ENCODE peak calls at places on chromosomes 4 and X, in six cellular contexts. One of them, this sample, is unnamed.

GRCh38 chr4:123930971-123931370 is 534.4 kb downstream of the SPRY1 start:
- DNase-seq in testis: no peak
- DNase-seq in GM12891: no peak
- DNase-seq in A549: no peak
- DNase-seq in K562: no peak
- DNase-seq in ovary: no peak
- DNase-seq in this sample: no peak

GRCh38 chr4:114811564-114812360 is 213.2 kb downstream of the UGT8 start:
- DNase-seq in ovary: no peak
- DNase-seq in K562: no peak
- DNase-seq in testis: no peak
- DNase-seq in A549: no peak
- DNase-seq in GM12891: no peak
- DNase-seq in this sample: no peak

GRCh38 chr4:3464911-3465697 is 2.0 kb downstream of the DOK7 start:
- DNase-seq in ovary: no peak
- DNase-seq in testis: no peak
- DNase-seq in GM12891: no peak
- DNase-seq in A549: no peak
- DNase-seq in K562: no peak
- DNase-seq in this sample: no peak

GRCh38 chrX:1883772-1884171 is 268.9 kb downstream of the ASMT start:
- DNase-seq in GM12891: no peak
- DNase-seq in ovary: no peak
- DNase-seq in testis: no peak
- DNase-seq in K562: no peak
- DNase-seq in A549: peak; percentile 50
- DNase-seq in this sample: no peak

GRCh38 chr4:188414441-188414840 is 275.2 kb downstream of the TRIML1 start:
- DNase-seq in ovary: no peak
- DNase-seq in K562: no peak
- DNase-seq in A549: no peak
- DNase-seq in testis: no peak
- DNase-seq in GM12891: no peak
- DNase-seq in this sample: no peak

GRCh38 chrX:2691543-2692220 is 587 bp downstream of the CD99 start:
- DNase-seq in ovary: peak; percentile 69
- DNase-seq in GM12891: no peak
- DNase-seq in K562: peak; percentile 47
- DNase-seq in testis: peak; percentile 72
- DNase-seq in A549: peak; percentile 67
- DNase-seq in this sample: no peak

GRCh38 chr4:73917081-73917501 is 47.9 kb downstream of the CXCL1 start:
- DNase-seq in A549: peak; percentile 29
- DNase-seq in GM12891: no peak
- DNase-seq in K562: no peak
- DNase-seq in testis: no peak
- DNase-seq in ovary: no peak
- DNase-seq in this sample: no peak

GRCh38 chrX:115499112-115499805 is 61.7 kb upstream of the PLS3 start:
- DNase-seq in GM12891: no peak
- DNase-seq in A549: no peak
- DNase-seq in K562: no peak
- DNase-seq in ovary: no peak
- DNase-seq in testis: no peak
- DNase-seq in this sample: no peak

GRCh38 chr4:129095811-129096454 is at the start of gene C4orf33:
- DNase-seq in ovary: peak; percentile 53
- DNase-seq in K562: peak; percentile 68
- DNase-seq in testis: peak; percentile 89
- DNase-seq in A549: peak; percentile 71
- DNase-seq in GM12891: peak; percentile 43
- DNase-seq in this sample: peak; percentile 88

GRCh38 chr4:28482580-28482979 is 1621.9 kb downstream of the STIM2 start:
- DNase-seq in GM12891: no peak
- DNase-seq in K562: no peak
- DNase-seq in testis: no peak
- DNase-seq in A549: no peak
- DNase-seq in ovary: no peak
- DNase-seq in this sample: no peak

GRCh38 chrX:9757366-9757765 is 8.3 kb downstream of the GPR143 start:
- DNase-seq in GM12891: no peak
- DNase-seq in A549: no peak
- DNase-seq in testis: no peak
- DNase-seq in K562: no peak
- DNase-seq in ovary: no peak
- DNase-seq in this sample: no peak

GRCh38 chr4:87985097-87985886 is 9.8 kb downstream of the SPP1 start:
- DNase-seq in A549: peak; percentile 74
- DNase-seq in K562: no peak
- DNase-seq in GM12891: no peak
- DNase-seq in ovary: no peak
- DNase-seq in testis: peak; percentile 87
- DNase-seq in this sample: peak; percentile 5

GRCh38 chr4:68342139-68342538 is 7.8 kb downstream of the YTHDC1 start:
- DNase-seq in A549: peak; percentile 28
- DNase-seq in GM12891: no peak
- DNase-seq in K562: no peak
- DNase-seq in ovary: no peak
- DNase-seq in testis: no peak
- DNase-seq in this sample: peak; percentile 34

GRCh38 chr4:28462766-28463165 is 1602.1 kb downstream of the STIM2 start:
- DNase-seq in K562: no peak
- DNase-seq in testis: no peak
- DNase-seq in GM12891: no peak
- DNase-seq in A549: no peak
- DNase-seq in ovary: no peak
- DNase-seq in this sample: no peak

GRCh38 chr4:52824603-52825310 is 37.4 kb upstream of the RASL11B start:
- DNase-seq in ovary: peak; percentile 39
- DNase-seq in testis: no peak
- DNase-seq in A549: no peak
- DNase-seq in GM12891: no peak
- DNase-seq in K562: no peak
- DNase-seq in this sample: no peak

GRCh38 chr4:10622728-10623127 is 61.8 kb downstream of the CLNK start:
- DNase-seq in A549: peak; percentile 2
- DNase-seq in testis: no peak
- DNase-seq in K562: no peak
- DNase-seq in ovary: no peak
- DNase-seq in GM12891: no peak
- DNase-seq in this sample: peak; percentile 3

GRCh38 chr4:53703267-53703655 is 112.0 kb upstream of the LNX1 start:
- DNase-seq in A549: no peak
- DNase-seq in testis: no peak
- DNase-seq in K562: no peak
- DNase-seq in ovary: no peak
- DNase-seq in GM12891: no peak
- DNase-seq in this sample: no peak

GRCh38 chr4:136985683-136986082 is 546.6 kb downstream of the PCDH18 start:
- DNase-seq in K562: no peak
- DNase-seq in A549: no peak
- DNase-seq in testis: no peak
- DNase-seq in GM12891: no peak
- DNase-seq in ovary: no peak
- DNase-seq in this sample: no peak

GRCh38 chr4:119246177-119246576 is 33.7 kb downstream of the USP53 start:
- DNase-seq in GM12891: no peak
- DNase-seq in ovary: no peak
- DNase-seq in A549: no peak
- DNase-seq in testis: no peak
- DNase-seq in K562: no peak
- DNase-seq in this sample: no peak

GRCh38 chr4:110484029-110484428 is 8.1 kb downstream of the ENPEP start:
- DNase-seq in A549: no peak
- DNase-seq in GM12891: peak; percentile 10
- DNase-seq in K562: no peak
- DNase-seq in ovary: no peak
- DNase-seq in testis: no peak
- DNase-seq in this sample: no peak

GRCh38 chr4:97359826-97360225 is 783.5 kb downstream of the STPG2 start:
- DNase-seq in ovary: no peak
- DNase-seq in A549: no peak
- DNase-seq in GM12891: no peak
- DNase-seq in K562: no peak
- DNase-seq in testis: no peak
- DNase-seq in this sample: no peak

GRCh38 chrX:149639568-149639967 is 8.0 kb upstream of the TMEM185A start:
- DNase-seq in testis: no peak
- DNase-seq in A549: no peak
- DNase-seq in K562: no peak
- DNase-seq in GM12891: no peak
- DNase-seq in ovary: no peak
- DNase-seq in this sample: no peak

GRCh38 chr4:3369781-3370660 is 71.7 kb upstream of the HGFAC start:
- DNase-seq in ovary: no peak
- DNase-seq in K562: no peak
- DNase-seq in A549: no peak
- DNase-seq in GM12891: no peak
- DNase-seq in testis: peak; percentile 45
- DNase-seq in this sample: no peak

GRCh38 chrX:1392376-1393130 is 640 bp upstream of the SLC25A6 start:
- DNase-seq in K562: peak; percentile 50
- DNase-seq in testis: peak; percentile 82
- DNase-seq in GM12891: peak; percentile 65
- DNase-seq in ovary: no peak
- DNase-seq in A549: peak; percentile 83
- DNase-seq in this sample: no peak

GRCh38 chr4:69759189-69759604 is 1.2 kb downstream of the SULT1B1 start:
- DNase-seq in testis: no peak
- DNase-seq in A549: peak; percentile 18
- DNase-seq in ovary: no peak
- DNase-seq in GM12891: no peak
- DNase-seq in K562: no peak
- DNase-seq in this sample: no peak

GRCh38 chr4:69763233-69763632 is 2.8 kb upstream of the SULT1B1 start:
- DNase-seq in testis: no peak
- DNase-seq in K562: no peak
- DNase-seq in ovary: no peak
- DNase-seq in GM12891: no peak
- DNase-seq in A549: no peak
- DNase-seq in this sample: no peak

GRCh38 chr4:69757464-69757863 is 3.0 kb downstream of the SULT1B1 start:
- DNase-seq in GM12891: no peak
- DNase-seq in ovary: no peak
- DNase-seq in A549: no peak
- DNase-seq in K562: no peak
- DNase-seq in testis: no peak
- DNase-seq in this sample: no peak

GRCh38 chr4:69764311-69764710 is 3.9 kb upstream of the SULT1B1 start:
- DNase-seq in K562: no peak
- DNase-seq in A549: no peak
- DNase-seq in GM12891: no peak
- DNase-seq in testis: no peak
- DNase-seq in ovary: no peak
- DNase-seq in this sample: no peak

GRCh38 chr4:69760455-69760854 is at the start of gene SULT1B1:
- DNase-seq in ovary: no peak
- DNase-seq in K562: no peak
- DNase-seq in A549: no peak
- DNase-seq in testis: no peak
- DNase-seq in GM12891: no peak
- DNase-seq in this sample: no peak
- TF ChIP-seq POLR2A in ovary: no peak
- TF ChIP-seq POLR2A in K562: no peak
- TF ChIP-seq POLR2A in A549: no peak
- TF ChIP-seq POLR2A in testis: no peak
- TF ChIP-seq POLR2A in GM12891: no peak
- TF ChIP-seq POLR2A in this sample: no peak

DNA sequence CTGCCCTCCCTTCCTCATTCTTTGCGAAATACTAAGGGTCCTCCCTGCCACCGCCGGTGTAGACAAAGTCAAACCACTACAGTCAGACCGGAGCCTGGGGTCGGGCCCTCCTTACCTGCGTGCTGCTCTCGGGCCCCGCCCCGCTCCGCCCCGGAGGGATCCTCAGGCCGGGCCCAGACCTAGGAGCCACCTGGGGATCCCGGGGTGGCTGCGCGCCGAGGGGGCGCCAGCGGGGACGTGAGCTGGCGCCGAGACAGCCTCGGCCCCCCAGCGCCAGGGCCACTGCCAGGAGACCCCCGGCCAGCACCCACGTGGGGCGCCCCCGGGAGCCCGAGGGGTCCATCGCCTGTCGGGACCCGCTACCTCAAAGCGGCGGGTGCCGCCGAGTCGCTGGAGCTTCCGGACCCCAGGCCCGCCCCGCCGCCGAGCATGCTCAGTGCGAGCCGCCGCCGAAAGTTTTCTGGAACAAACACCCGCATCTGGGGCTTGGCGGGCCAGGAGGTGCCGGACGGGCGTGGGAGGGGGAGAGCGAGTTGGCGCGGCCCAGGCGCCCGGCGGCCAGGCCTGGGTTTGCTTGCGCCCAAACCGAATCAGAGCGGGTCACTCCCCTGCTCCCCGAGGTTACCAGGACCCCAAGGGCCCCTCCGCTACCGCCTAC is at the start of gene EVC2:
- DNase-seq in testis: peak; percentile 74
- DNase-seq in ovary: peak; percentile 87
- DNase-seq in GM12891: peak; percentile 42
- DNase-seq in K562: no peak
- DNase-seq in A549: peak; percentile 27
- DNase-seq in this sample: no peak
- TF ChIP-seq POLR2A in testis: no peak
- TF ChIP-seq POLR2A in ovary: peak; percentile 32
- TF ChIP-seq POLR2A in GM12891: no peak
- TF ChIP-seq POLR2A in K562: no peak
- TF ChIP-seq POLR2A in A549: peak; percentile 54
- TF ChIP-seq POLR2A in this sample: no peak

DNA sequence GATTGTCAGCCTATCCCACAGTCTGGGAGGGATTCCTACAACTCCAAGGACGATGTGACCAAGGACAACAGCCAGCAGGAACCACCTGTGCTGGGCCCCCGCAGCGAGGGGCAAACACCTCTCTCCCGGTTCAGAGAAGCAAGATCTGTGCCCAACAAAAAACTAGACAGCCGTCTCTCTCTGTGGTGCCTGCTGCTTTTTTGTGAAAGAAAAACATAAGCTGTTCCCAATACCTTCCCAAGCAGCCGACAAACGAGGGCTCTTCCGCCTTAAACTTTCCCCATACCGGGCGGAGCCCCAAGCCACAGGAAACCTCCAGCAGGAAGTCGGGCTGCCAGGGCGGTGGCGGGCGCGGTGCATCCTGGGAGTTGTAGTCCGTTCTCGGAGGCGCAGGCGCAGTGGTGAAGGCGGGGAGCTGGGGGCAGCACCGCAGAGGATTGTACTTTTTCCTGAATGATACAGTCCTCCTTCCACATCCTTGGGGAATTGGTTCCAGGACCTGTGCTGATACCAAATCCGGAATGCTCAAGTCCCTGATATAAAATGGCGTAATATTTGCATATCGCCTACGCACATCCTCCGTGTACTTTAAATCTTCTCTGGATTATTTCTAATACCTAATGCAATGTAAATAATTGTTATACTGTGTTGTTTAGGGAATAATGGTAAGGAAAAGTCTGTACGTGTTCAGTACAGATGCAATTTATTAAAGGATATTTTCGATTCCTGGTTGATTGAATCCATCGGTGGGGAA is 63.1 kb upstream of the IRF2 start:
- DNase-seq in K562: peak; percentile 93
- DNase-seq in A549: peak; percentile 95
- DNase-seq in ovary: peak; percentile 99
- DNase-seq in GM12891: peak; percentile 43
- DNase-seq in testis: peak; percentile 97
- DNase-seq in this sample: peak; percentile 91
- TF ChIP-seq POLR2A in K562: peak; percentile 89
- TF ChIP-seq POLR2A in A549: peak; percentile 59
- TF ChIP-seq POLR2A in ovary: peak; percentile 96
- TF ChIP-seq POLR2A in GM12891: peak; percentile 84
- TF ChIP-seq POLR2A in testis: peak; percentile 88
- TF ChIP-seq POLR2A in this sample: peak; percentile 96

GRCh38 chr4:116531870-116532269 is 553.5 kb downstream of the TRAM1L1 start:
- DNase-seq in K562: no peak
- DNase-seq in ovary: no peak
- DNase-seq in A549: no peak
- DNase-seq in GM12891: no peak
- DNase-seq in testis: no peak
- DNase-seq in this sample: no peak
- TF ChIP-seq POLR2A in K562: no peak
- TF ChIP-seq POLR2A in ovary: no peak
- TF ChIP-seq POLR2A in A549: no peak
- TF ChIP-seq POLR2A in GM12891: no peak
- TF ChIP-seq POLR2A in testis: no peak
- TF ChIP-seq POLR2A in this sample: no peak

This sample was measured in erythroblast.